ENCODE peak calls at places on chromosome 13, in six cellular contexts. One of them, this sample, is unnamed. For H3K4me1, the result is how much of the 10 kb centered on the place peaks cover.

GRCh38 chr13:29782798-29783197 is 67.6 kb downstream of the UBL3 start:
- DNase-seq in uterus: no peak
- DNase-seq in ovary: no peak
- DNase-seq in body of pancreas: no peak
- DNase-seq in tibial nerve: no peak
- DNase-seq in IMR-90: no peak
- DNase-seq in this sample: no peak

GRCh38 chr13:41974262-41974900 is 13.5 kb upstream of the VWA8 start:
- DNase-seq in uterus: no peak
- DNase-seq in ovary: no peak
- DNase-seq in body of pancreas: no peak
- DNase-seq in tibial nerve: no peak
- DNase-seq in IMR-90: no peak
- DNase-seq in this sample: no peak

GRCh38 chr13:30037766-30038165 is 187.3 kb upstream of the UBL3 start:
- DNase-seq in uterus: no peak
- DNase-seq in ovary: no peak
- DNase-seq in body of pancreas: no peak
- DNase-seq in tibial nerve: peak
- DNase-seq in IMR-90: peak
- DNase-seq in this sample: no peak

GRCh38 chr13:20740021-20740420 is 33.7 kb downstream of the EEF1AKMT1 start:
- DNase-seq in uterus: no peak
- DNase-seq in ovary: no peak
- DNase-seq in body of pancreas: no peak
- DNase-seq in tibial nerve: no peak
- DNase-seq in IMR-90: no peak
- DNase-seq in this sample: no peak

GRCh38 chr13:78595819-78596700 is 7.3 kb downstream of the POU4F1 start:
- DNase-seq in uterus: no peak
- DNase-seq in ovary: no peak
- DNase-seq in body of pancreas: peak
- DNase-seq in tibial nerve: no peak
- DNase-seq in IMR-90: no peak
- DNase-seq in this sample: peak

GRCh38 chr13:48496796-48497195 is 36.1 kb downstream of the RCBTB2 start:
- DNase-seq in uterus: no peak
- DNase-seq in ovary: no peak
- DNase-seq in body of pancreas: no peak
- DNase-seq in tibial nerve: no peak
- DNase-seq in IMR-90: no peak
- DNase-seq in this sample: no peak

GRCh38 chr13:105316731-105317130 is 1218.7 kb downstream of the EFNB2 start:
- DNase-seq in uterus: no peak
- DNase-seq in ovary: no peak
- DNase-seq in body of pancreas: no peak
- DNase-seq in tibial nerve: no peak
- DNase-seq in IMR-90: no peak
- DNase-seq in this sample: no peak

GRCh38 chr13:79405501-79405830 is 589 bp downstream of the RBM26 start:
- DNase-seq in uterus: no peak
- DNase-seq in ovary: no peak
- DNase-seq in body of pancreas: no peak
- DNase-seq in tibial nerve: peak
- DNase-seq in IMR-90: no peak
- DNase-seq in this sample: no peak

GRCh38 chr13:49113526-49114286 is 106.4 kb upstream of the MLNR start:
- DNase-seq in uterus: no peak
- DNase-seq in ovary: no peak
- DNase-seq in body of pancreas: no peak
- DNase-seq in tibial nerve: no peak
- DNase-seq in IMR-90: peak
- DNase-seq in this sample: no peak

GRCh38 chr13:83879431-83880171 is 2.7 kb downstream of the SLITRK1 start:
- DNase-seq in uterus: no peak
- DNase-seq in ovary: no peak
- DNase-seq in body of pancreas: no peak
- DNase-seq in tibial nerve: no peak
- DNase-seq in IMR-90: no peak
- DNase-seq in this sample: no peak

GRCh38 chr13:65342938-65343337 is 1887.2 kb downstream of the PCDH9 start:
- DNase-seq in uterus: no peak
- DNase-seq in ovary: no peak
- DNase-seq in body of pancreas: no peak
- DNase-seq in tibial nerve: no peak
- DNase-seq in IMR-90: peak
- DNase-seq in this sample: no peak

GRCh38 chr13:40681341-40682051 is 15.1 kb upstream of the FOXO1 start:
- DNase-seq in uterus: no peak
- DNase-seq in ovary: no peak
- DNase-seq in body of pancreas: no peak
- DNase-seq in tibial nerve: no peak
- DNase-seq in IMR-90: no peak
- DNase-seq in this sample: no peak

GRCh38 chr13:102596147-102597028 is at the start of gene TPP2:
- DNase-seq in uterus: peak
- DNase-seq in ovary: peak
- DNase-seq in body of pancreas: peak
- DNase-seq in tibial nerve: peak
- DNase-seq in IMR-90: peak
- DNase-seq in this sample: peak

GRCh38 chr13:41554626-41555386 is 97.5 kb downstream of the RGCC start:
- DNase-seq in uterus: no peak
- DNase-seq in ovary: no peak
- DNase-seq in body of pancreas: no peak
- DNase-seq in tibial nerve: no peak
- DNase-seq in IMR-90: no peak
- DNase-seq in this sample: no peak

GRCh38 chr13:43285891-43286602 is 262.7 kb downstream of the DNAJC15 start:
- DNase-seq in uterus: no peak
- DNase-seq in ovary: no peak
- DNase-seq in body of pancreas: no peak
- DNase-seq in tibial nerve: no peak
- DNase-seq in IMR-90: peak
- DNase-seq in this sample: no peak

GRCh38 chr13:62767473-62767872 is 1351.8 kb upstream of the PCDH20 start:
- DNase-seq in uterus: no peak
- DNase-seq in ovary: no peak
- DNase-seq in body of pancreas: no peak
- DNase-seq in tibial nerve: no peak
- DNase-seq in IMR-90: no peak
- DNase-seq in this sample: no peak

GRCh38 chr13:76820759-76821158 is 65.4 kb downstream of the KCTD12 start:
- DNase-seq in uterus: peak
- DNase-seq in ovary: no peak
- DNase-seq in body of pancreas: peak
- DNase-seq in tibial nerve: peak
- DNase-seq in IMR-90: no peak
- DNase-seq in this sample: no peak

GRCh38 chr13:39952244-39953233 is 297.1 kb downstream of the COG6 start:
- DNase-seq in uterus: no peak
- DNase-seq in ovary: no peak
- DNase-seq in body of pancreas: no peak
- DNase-seq in tibial nerve: no peak
- DNase-seq in IMR-90: peak
- DNase-seq in this sample: no peak

GRCh38 chr13:35729926-35730627 is 253.6 kb upstream of the MAB21L1 start:
- DNase-seq in uterus: no peak
- DNase-seq in ovary: no peak
- DNase-seq in body of pancreas: no peak
- DNase-seq in tibial nerve: peak
- DNase-seq in IMR-90: no peak
- DNase-seq in this sample: no peak

GRCh38 chr13:102707465-102707864 is 12.6 kb upstream of the METTL21C start:
- DNase-seq in uterus: no peak
- DNase-seq in ovary: no peak
- DNase-seq in body of pancreas: no peak
- DNase-seq in tibial nerve: no peak
- DNase-seq in IMR-90: peak
- DNase-seq in this sample: no peak

GRCh38 chr13:79318664-79319063 is 87.4 kb downstream of the RBM26 start:
- DNase-seq in uterus: no peak
- DNase-seq in ovary: no peak
- DNase-seq in body of pancreas: no peak
- DNase-seq in tibial nerve: no peak
- DNase-seq in IMR-90: no peak
- DNase-seq in this sample: no peak

GRCh38 chr13:73189766-73190165 is 131.0 kb downstream of the KLF5 start:
- DNase-seq in uterus: no peak
- DNase-seq in ovary: no peak
- DNase-seq in body of pancreas: no peak
- DNase-seq in tibial nerve: no peak
- DNase-seq in IMR-90: no peak
- DNase-seq in this sample: no peak

GRCh38 chr13:89457977-89458376 is 1786.8 kb downstream of the SLITRK5 start:
- DNase-seq in uterus: no peak
- DNase-seq in ovary: no peak
- DNase-seq in body of pancreas: no peak
- DNase-seq in tibial nerve: no peak
- DNase-seq in IMR-90: peak
- DNase-seq in this sample: no peak

GRCh38 chr13:106133025-106133424 is 402.4 kb downstream of the EFNB2 start:
- DNase-seq in uterus: no peak
- DNase-seq in ovary: no peak
- DNase-seq in body of pancreas: no peak
- DNase-seq in tibial nerve: no peak
- DNase-seq in IMR-90: peak
- DNase-seq in this sample: no peak

GRCh38 chr13:51292000-51292550 is 47.4 kb upstream of the SERPINE3 start:
- DNase-seq in uterus: no peak
- DNase-seq in ovary: no peak
- DNase-seq in body of pancreas: no peak
- DNase-seq in tibial nerve: no peak
- DNase-seq in IMR-90: peak
- DNase-seq in this sample: no peak

GRCh38 chr13:51291341-51291740 is 48.1 kb upstream of the SERPINE3 start:
- DNase-seq in uterus: no peak
- DNase-seq in ovary: no peak
- DNase-seq in body of pancreas: no peak
- DNase-seq in tibial nerve: no peak
- DNase-seq in IMR-90: peak
- DNase-seq in this sample: no peak

GRCh38 chr13:51286135-51287002 is 53.1 kb upstream of the SERPINE3 start:
- DNase-seq in uterus: peak
- DNase-seq in ovary: peak
- DNase-seq in body of pancreas: peak
- DNase-seq in tibial nerve: peak
- DNase-seq in IMR-90: peak
- DNase-seq in this sample: peak

GRCh38 chr13:51284339-51284738 is 55.2 kb upstream of the SERPINE3 start:
- DNase-seq in uterus: no peak
- DNase-seq in ovary: no peak
- DNase-seq in body of pancreas: no peak
- DNase-seq in tibial nerve: no peak
- DNase-seq in IMR-90: no peak
- DNase-seq in this sample: no peak

GRCh38 chr13:51287758-51288157 is 51.7 kb upstream of the SERPINE3 start:
- DNase-seq in uterus: no peak
- DNase-seq in ovary: no peak
- DNase-seq in body of pancreas: no peak
- DNase-seq in tibial nerve: no peak
- DNase-seq in IMR-90: no peak
- DNase-seq in this sample: no peak
- TF ChIP-seq POLR2A in uterus: no peak
- TF ChIP-seq POLR2A in ovary: no peak
- TF ChIP-seq POLR2A in body of pancreas: no peak
- TF ChIP-seq POLR2A in tibial nerve: no peak
- TF ChIP-seq POLR2A in IMR-90: no peak
- TF ChIP-seq POLR2A in this sample: no peak

GRCh38 chr13:113371061-113371460 is 7.1 kb upstream of the GRTP1 start:
- DNase-seq in uterus: no peak
- DNase-seq in ovary: no peak
- DNase-seq in body of pancreas: no peak
- DNase-seq in tibial nerve: no peak
- DNase-seq in IMR-90: no peak
- DNase-seq in this sample: no peak
- H3K27ac ChIP-seq in uterus: no peak
- H3K27ac ChIP-seq in ovary: no peak
- H3K27ac ChIP-seq in body of pancreas: no peak
- H3K27ac ChIP-seq in tibial nerve: no peak
- H3K27ac ChIP-seq in IMR-90: no peak
- H3K27ac ChIP-seq in this sample: no peak

GRCh38 chr13:97234742-97235141 is 12.6 kb downstream of the MBNL2 start:
- DNase-seq in uterus: no peak
- DNase-seq in ovary: no peak
- DNase-seq in body of pancreas: peak
- DNase-seq in tibial nerve: no peak
- DNase-seq in IMR-90: no peak
- DNase-seq in this sample: no peak
- H3K4me1 ChIP-seq in uterus: under half
- H3K4me1 ChIP-seq in ovary: under half
- H3K4me1 ChIP-seq in body of pancreas: half or more
- H3K4me1 ChIP-seq in tibial nerve: under half
- H3K4me1 ChIP-seq in IMR-90: under half
- H3K4me1 ChIP-seq in this sample: under half

GRCh38 chr13:28470286-28470685 is 24.6 kb downstream of the FLT1 start:
- DNase-seq in uterus: no peak
- DNase-seq in ovary: no peak
- DNase-seq in body of pancreas: no peak
- DNase-seq in tibial nerve: no peak
- DNase-seq in IMR-90: no peak
- DNase-seq in this sample: no peak

GRCh38 chr13:28473044-28473443 is 21.9 kb downstream of the FLT1 start:
- DNase-seq in uterus: no peak
- DNase-seq in ovary: no peak
- DNase-seq in body of pancreas: no peak
- DNase-seq in tibial nerve: no peak
- DNase-seq in IMR-90: no peak
- DNase-seq in this sample: no peak

GRCh38 chr13:28468520-28468915 is 26.4 kb downstream of the FLT1 start:
- DNase-seq in uterus: no peak
- DNase-seq in ovary: no peak
- DNase-seq in body of pancreas: no peak
- DNase-seq in tibial nerve: no peak
- DNase-seq in IMR-90: no peak
- DNase-seq in this sample: no peak

GRCh38 chr13:28469316-28469715 is 25.6 kb downstream of the FLT1 start:
- DNase-seq in uterus: no peak
- DNase-seq in ovary: no peak
- DNase-seq in body of pancreas: no peak
- DNase-seq in tibial nerve: no peak
- DNase-seq in IMR-90: no peak
- DNase-seq in this sample: no peak

GRCh38 chr13:28471408-28471807 is 23.5 kb downstream of the FLT1 start:
- DNase-seq in uterus: no peak
- DNase-seq in ovary: no peak
- DNase-seq in body of pancreas: no peak
- DNase-seq in tibial nerve: no peak
- DNase-seq in IMR-90: no peak
- DNase-seq in this sample: no peak
- TF ChIP-seq POLR2A in uterus: no peak
- TF ChIP-seq POLR2A in ovary: no peak
- TF ChIP-seq POLR2A in body of pancreas: no peak
- TF ChIP-seq POLR2A in tibial nerve: no peak
- TF ChIP-seq POLR2A in IMR-90: no peak
- TF ChIP-seq POLR2A in this sample: no peak

GRCh38 chr13:33111414-33112110 is 95.3 kb downstream of the KL start:
- DNase-seq in uterus: peak
- DNase-seq in ovary: no peak
- DNase-seq in body of pancreas: no peak
- DNase-seq in tibial nerve: no peak
- DNase-seq in IMR-90: peak
- DNase-seq in this sample: no peak
- H3K27ac ChIP-seq in uterus: peak
- H3K27ac ChIP-seq in ovary: no peak
- H3K27ac ChIP-seq in body of pancreas: no peak
- H3K27ac ChIP-seq in tibial nerve: peak
- H3K27ac ChIP-seq in IMR-90: peak
- H3K27ac ChIP-seq in this sample: no peak

GRCh38 chr13:110318920-110319319 is 11.8 kb downstream of the COL4A2 start:
- DNase-seq in uterus: no peak
- DNase-seq in ovary: no peak
- DNase-seq in body of pancreas: no peak
- DNase-seq in tibial nerve: no peak
- DNase-seq in IMR-90: no peak
- DNase-seq in this sample: no peak
- H3K4me1 ChIP-seq in uterus: under half
- H3K4me1 ChIP-seq in ovary: under half
- H3K4me1 ChIP-seq in body of pancreas: under half
- H3K4me1 ChIP-seq in tibial nerve: under half
- H3K4me1 ChIP-seq in IMR-90: under half
- H3K4me1 ChIP-seq in this sample: under half